ENCODE peak calls at places on chromosomes 11 and 22, in six cellular contexts. One of them, this sample, is unnamed.

GRCh38 chr11:73393011-73393380 is 16.8 kb downstream of the RELT start:
- DNase-seq in breast epithelium: no peak
- DNase-seq in GM06990: no peak
- DNase-seq in psoas muscle: no peak
- DNase-seq in HCT116: no peak
- DNase-seq in stimulated activated CD4-positive, alpha-beta T cell treated with anti-CD3 and anti-CD28 coated beads, Interleukin-1b, Interleukin-23, amount 100 ng/mL, for 24 hours: no peak
- DNase-seq in this sample: peak; percentile 43

GRCh38 chr11:117438371-117439000 is 110.8 kb downstream of the CEP164 start:
- DNase-seq in HCT116: no peak
- DNase-seq in GM06990: peak; percentile 58
- DNase-seq in breast epithelium: no peak
- DNase-seq in stimulated activated CD4-positive, alpha-beta T cell treated with anti-CD3 and anti-CD28 coated beads, Interleukin-1b, Interleukin-23, amount 100 ng/mL, for 24 hours: no peak
- DNase-seq in psoas muscle: no peak
- DNase-seq in this sample: peak; percentile 51

GRCh38 chr22:38114484-38115398 is 4.3 kb upstream of the BAIAP2L2 start:
- DNase-seq in GM06990: peak; percentile 61
- DNase-seq in HCT116: peak; percentile 37
- DNase-seq in psoas muscle: peak; percentile 86
- DNase-seq in breast epithelium: peak; percentile 73
- DNase-seq in stimulated activated CD4-positive, alpha-beta T cell treated with anti-CD3 and anti-CD28 coated beads, Interleukin-1b, Interleukin-23, amount 100 ng/mL, for 24 hours: peak; percentile 64
- DNase-seq in this sample: peak; percentile 96

GRCh38 chr11:125141178-125141577 is 23.4 kb upstream of the PKNOX2 start:
- DNase-seq in psoas muscle: no peak
- DNase-seq in stimulated activated CD4-positive, alpha-beta T cell treated with anti-CD3 and anti-CD28 coated beads, Interleukin-1b, Interleukin-23, amount 100 ng/mL, for 24 hours: no peak
- DNase-seq in HCT116: no peak
- DNase-seq in GM06990: no peak
- DNase-seq in breast epithelium: no peak
- DNase-seq in this sample: no peak

GRCh38 chr11:118984825-118985224 is 13.1 kb upstream of the CENATAC start:
- DNase-seq in HCT116: no peak
- DNase-seq in GM06990: no peak
- DNase-seq in breast epithelium: no peak
- DNase-seq in stimulated activated CD4-positive, alpha-beta T cell treated with anti-CD3 and anti-CD28 coated beads, Interleukin-1b, Interleukin-23, amount 100 ng/mL, for 24 hours: no peak
- DNase-seq in psoas muscle: no peak
- DNase-seq in this sample: no peak

GRCh38 chr11:82547163-82547560 is 186.5 kb downstream of the FAM181B start:
- DNase-seq in psoas muscle: no peak
- DNase-seq in stimulated activated CD4-positive, alpha-beta T cell treated with anti-CD3 and anti-CD28 coated beads, Interleukin-1b, Interleukin-23, amount 100 ng/mL, for 24 hours: no peak
- DNase-seq in breast epithelium: no peak
- DNase-seq in HCT116: no peak
- DNase-seq in GM06990: no peak
- DNase-seq in this sample: no peak

GRCh38 chr22:46454910-46455269 is 82.5 kb downstream of the CELSR1 start:
- DNase-seq in stimulated activated CD4-positive, alpha-beta T cell treated with anti-CD3 and anti-CD28 coated beads, Interleukin-1b, Interleukin-23, amount 100 ng/mL, for 24 hours: no peak
- DNase-seq in HCT116: peak; percentile 65
- DNase-seq in psoas muscle: no peak
- DNase-seq in breast epithelium: no peak
- DNase-seq in GM06990: no peak
- DNase-seq in this sample: no peak

GRCh38 chr11:1843098-1843473 is 4.3 kb downstream of the TNNI2 start:
- DNase-seq in GM06990: no peak
- DNase-seq in breast epithelium: no peak
- DNase-seq in psoas muscle: peak; percentile 20
- DNase-seq in stimulated activated CD4-positive, alpha-beta T cell treated with anti-CD3 and anti-CD28 coated beads, Interleukin-1b, Interleukin-23, amount 100 ng/mL, for 24 hours: no peak
- DNase-seq in HCT116: no peak
- DNase-seq in this sample: no peak

GRCh38 chr11:66885469-66886316 is 28.8 kb downstream of the LRFN4 start:
- DNase-seq in psoas muscle: no peak
- DNase-seq in HCT116: no peak
- DNase-seq in breast epithelium: no peak
- DNase-seq in stimulated activated CD4-positive, alpha-beta T cell treated with anti-CD3 and anti-CD28 coated beads, Interleukin-1b, Interleukin-23, amount 100 ng/mL, for 24 hours: no peak
- DNase-seq in GM06990: no peak
- DNase-seq in this sample: no peak

GRCh38 chr11:2798951-2799761 is 86.4 kb downstream of the CDKN1C start:
- DNase-seq in breast epithelium: no peak
- DNase-seq in psoas muscle: peak; percentile 8
- DNase-seq in GM06990: no peak
- DNase-seq in stimulated activated CD4-positive, alpha-beta T cell treated with anti-CD3 and anti-CD28 coated beads, Interleukin-1b, Interleukin-23, amount 100 ng/mL, for 24 hours: no peak
- DNase-seq in HCT116: no peak
- DNase-seq in this sample: peak; percentile 64

GRCh38 chr22:20172038-20172613 is 21.3 kb upstream of the CCDC188 start:
- DNase-seq in GM06990: no peak
- DNase-seq in HCT116: no peak
- DNase-seq in breast epithelium: no peak
- DNase-seq in psoas muscle: no peak
- DNase-seq in stimulated activated CD4-positive, alpha-beta T cell treated with anti-CD3 and anti-CD28 coated beads, Interleukin-1b, Interleukin-23, amount 100 ng/mL, for 24 hours: no peak
- DNase-seq in this sample: no peak

GRCh38 chr11:119677840-119678239 is 51.2 kb downstream of the NECTIN1 start:
- DNase-seq in GM06990: no peak
- DNase-seq in breast epithelium: no peak
- DNase-seq in stimulated activated CD4-positive, alpha-beta T cell treated with anti-CD3 and anti-CD28 coated beads, Interleukin-1b, Interleukin-23, amount 100 ng/mL, for 24 hours: no peak
- DNase-seq in psoas muscle: no peak
- DNase-seq in HCT116: no peak
- DNase-seq in this sample: no peak

GRCh38 chr11:57787920-57788716 is 26.5 kb downstream of the CTNND1 start:
- DNase-seq in breast epithelium: peak; percentile 70
- DNase-seq in GM06990: no peak
- DNase-seq in HCT116: no peak
- DNase-seq in stimulated activated CD4-positive, alpha-beta T cell treated with anti-CD3 and anti-CD28 coated beads, Interleukin-1b, Interleukin-23, amount 100 ng/mL, for 24 hours: no peak
- DNase-seq in psoas muscle: no peak
- DNase-seq in this sample: no peak

GRCh38 chr11:120385690-120386089 is 49.5 kb downstream of the ARHGEF12 start:
- DNase-seq in GM06990: no peak
- DNase-seq in psoas muscle: no peak
- DNase-seq in stimulated activated CD4-positive, alpha-beta T cell treated with anti-CD3 and anti-CD28 coated beads, Interleukin-1b, Interleukin-23, amount 100 ng/mL, for 24 hours: no peak
- DNase-seq in HCT116: no peak
- DNase-seq in breast epithelium: no peak
- DNase-seq in this sample: no peak

GRCh38 chr11:46485852-46486443 is 94.4 kb upstream of the CHRM4 start:
- DNase-seq in GM06990: no peak
- DNase-seq in breast epithelium: no peak
- DNase-seq in psoas muscle: no peak
- DNase-seq in stimulated activated CD4-positive, alpha-beta T cell treated with anti-CD3 and anti-CD28 coated beads, Interleukin-1b, Interleukin-23, amount 100 ng/mL, for 24 hours: no peak
- DNase-seq in HCT116: no peak
- DNase-seq in this sample: no peak

GRCh38 chr11:94473177-94473799 is 20.4 kb downstream of the MRE11 start:
- DNase-seq in HCT116: no peak
- DNase-seq in GM06990: peak; percentile 70
- DNase-seq in breast epithelium: no peak
- DNase-seq in psoas muscle: no peak
- DNase-seq in stimulated activated CD4-positive, alpha-beta T cell treated with anti-CD3 and anti-CD28 coated beads, Interleukin-1b, Interleukin-23, amount 100 ng/mL, for 24 hours: no peak
- DNase-seq in this sample: no peak

GRCh38 chr22:17786435-17787158 is 12.3 kb upstream of the BID start:
- DNase-seq in GM06990: peak; percentile 23
- DNase-seq in breast epithelium: peak; percentile 75
- DNase-seq in stimulated activated CD4-positive, alpha-beta T cell treated with anti-CD3 and anti-CD28 coated beads, Interleukin-1b, Interleukin-23, amount 100 ng/mL, for 24 hours: no peak
- DNase-seq in HCT116: no peak
- DNase-seq in psoas muscle: peak; percentile 78
- DNase-seq in this sample: no peak

GRCh38 chr11:83836883-83837654 is 550.9 kb upstream of the CCDC90B start:
- DNase-seq in stimulated activated CD4-positive, alpha-beta T cell treated with anti-CD3 and anti-CD28 coated beads, Interleukin-1b, Interleukin-23, amount 100 ng/mL, for 24 hours: no peak
- DNase-seq in GM06990: no peak
- DNase-seq in HCT116: peak; percentile 24
- DNase-seq in breast epithelium: no peak
- DNase-seq in psoas muscle: peak; percentile 19
- DNase-seq in this sample: no peak

GRCh38 chr22:27137809-27138400 is 480.5 kb downstream of the MIAT start:
- DNase-seq in stimulated activated CD4-positive, alpha-beta T cell treated with anti-CD3 and anti-CD28 coated beads, Interleukin-1b, Interleukin-23, amount 100 ng/mL, for 24 hours: no peak
- DNase-seq in psoas muscle: no peak
- DNase-seq in HCT116: no peak
- DNase-seq in GM06990: no peak
- DNase-seq in breast epithelium: no peak
- DNase-seq in this sample: no peak

GRCh38 chr11:131246589-131247164 is 123.7 kb upstream of the NTM start:
- DNase-seq in GM06990: peak; percentile 4
- DNase-seq in HCT116: no peak
- DNase-seq in stimulated activated CD4-positive, alpha-beta T cell treated with anti-CD3 and anti-CD28 coated beads, Interleukin-1b, Interleukin-23, amount 100 ng/mL, for 24 hours: no peak
- DNase-seq in breast epithelium: no peak
- DNase-seq in psoas muscle: peak; percentile 24
- DNase-seq in this sample: no peak

GRCh38 chr22:25816522-25817059 is 74.6 kb downstream of the MYO18B start:
- DNase-seq in HCT116: no peak
- DNase-seq in GM06990: no peak
- DNase-seq in breast epithelium: no peak
- DNase-seq in psoas muscle: no peak
- DNase-seq in stimulated activated CD4-positive, alpha-beta T cell treated with anti-CD3 and anti-CD28 coated beads, Interleukin-1b, Interleukin-23, amount 100 ng/mL, for 24 hours: no peak
- DNase-seq in this sample: no peak

GRCh38 chr22:49417833-49418232 is 409.8 kb downstream of the BRD1 start:
- DNase-seq in stimulated activated CD4-positive, alpha-beta T cell treated with anti-CD3 and anti-CD28 coated beads, Interleukin-1b, Interleukin-23, amount 100 ng/mL, for 24 hours: no peak
- DNase-seq in psoas muscle: no peak
- DNase-seq in HCT116: no peak
- DNase-seq in breast epithelium: no peak
- DNase-seq in GM06990: no peak
- DNase-seq in this sample: no peak

GRCh38 chr11:117806906-117807305 is 9.9 kb upstream of the DSCAML1 start:
- DNase-seq in breast epithelium: no peak
- DNase-seq in stimulated activated CD4-positive, alpha-beta T cell treated with anti-CD3 and anti-CD28 coated beads, Interleukin-1b, Interleukin-23, amount 100 ng/mL, for 24 hours: no peak
- DNase-seq in psoas muscle: no peak
- DNase-seq in GM06990: no peak
- DNase-seq in HCT116: no peak
- DNase-seq in this sample: peak; percentile 61

This sample was measured in aorta.